ENCODE peak calls at places on chromosomes 7 and 10, in nine cellular contexts. D is GM03348; K is activated T-cell treated with anti-CD3 and anti-CD28 coated beads, Interleukin-2, amount 50 U/mL, for 72 hours; J is NCI-H2081; L is endodermal cell; N is MCF 10A; W is GM12892; T is stimulated activated CD8-positive, alpha-beta memory T cell treated with anti-CD3 and anti-CD28 coated beads, Interleukin-7, amount 100 ng/mL, for 24 hours; B is NCI-H510A treated with DMSO at 0.1 percent for 48 hours. H is an unnamed sample.

GRCh38 chr7:3000566-3000965 is 43.1 kb downstream of the CARD11 start:
- DNase-seq in D (no peak), K (no peak), J (no peak), L (no peak), N (no peak), W (no peak), T (no peak), B (no peak), H (no peak)

GRCh38 chr10:22475857-22476600 is 130.7 kb downstream of the SPAG6 start:
- DNase-seq in D (peak), K (peak), J (no peak), L (no peak), N (no peak), W (peak), T (no peak), B (no peak), H (no peak)

GRCh38 chr7:91850455-91850854 is 30.0 kb downstream of the MTERF1 start:
- DNase-seq in D (peak), K (no peak), J (no peak), L (no peak), N (peak), W (no peak), T (no peak), B (no peak), H (no peak)

GRCh38 chr10:677750-678661 is 11.5 kb downstream of the DIP2C start:
- DNase-seq in D (no peak), K (no peak), J (no peak), L (peak), N (no peak), W (no peak), T (no peak), B (no peak), H (no peak)

GRCh38 chr7:11716185-11716584 is 115.8 kb downstream of the THSD7A start:
- DNase-seq in D (no peak), K (no peak), J (peak), L (no peak), N (peak), W (no peak), T (no peak), B (no peak), H (no peak)

GRCh38 chr7:84021292-84021898 is 173.2 kb downstream of the SEMA3A start:
- DNase-seq in D (peak), K (no peak), J (no peak), L (no peak), N (no peak), W (no peak), T (no peak), B (no peak), H (no peak)

GRCh38 chr7:150435390-150436073 is 14.9 kb upstream of the GIMAP8 start:
- DNase-seq in D (no peak), K (no peak), J (no peak), L (no peak), N (no peak), W (peak), T (no peak), B (no peak), H (no peak)

GRCh38 chr10:4022473-4022872 is 237.5 kb upstream of the KLF6 start:
- DNase-seq in D (no peak), K (no peak), J (no peak), L (no peak), N (no peak), W (no peak), T (no peak), B (no peak), H (no peak)

GRCh38 chr7:128045766-128046165 is 14.5 kb upstream of the LRRC4 start:
- DNase-seq in D (peak), K (no peak), J (no peak), L (no peak), N (no peak), W (no peak), T (no peak), B (no peak), H (no peak)

GRCh38 chr10:78576276-78576675 is 492.5 kb upstream of the ZMIZ1 start:
- DNase-seq in D (no peak), K (no peak), J (no peak), L (no peak), N (no peak), W (no peak), T (no peak), B (no peak), H (no peak)

GRCh38 chr10:97481071-97481470 is 17.2 kb downstream of the MMS19 start:
- DNase-seq in D (no peak), K (no peak), J (no peak), L (no peak), N (peak), W (no peak), T (no peak), B (no peak), H (no peak)

GRCh38 chr7:38241071-38241470 is 32.4 kb downstream of the TARP start:
- DNase-seq in D (no peak), K (no peak), J (no peak), L (no peak), N (no peak), W (no peak), T (no peak), B (no peak), H (no peak)

GRCh38 chr7:140697447-140698143 is 1.1 kb downstream of the NDUFB2 start:
- DNase-seq in D (peak), K (no peak), J (no peak), L (no peak), N (no peak), W (no peak), T (no peak), B (no peak), H (no peak)

GRCh38 chr10:21993360-21994001 is 10.0 kb downstream of the DNAJC1 start:
- DNase-seq in D (peak), K (no peak), J (peak), L (no peak), N (peak), W (no peak), T (no peak), B (no peak), H (no peak)

GRCh38 chr10:60206735-60207134 is 182.9 kb downstream of the ANK3 start:
- DNase-seq in D (no peak), K (no peak), J (no peak), L (no peak), N (peak), W (no peak), T (no peak), B (no peak), H (no peak)

GRCh38 chr10:52779541-52780390 is 7.2 kb upstream of the MBL2 start:
- DNase-seq in D (peak), K (peak), J (peak), L (peak), N (peak), W (peak), T (peak), B (peak), H (peak)

GRCh38 chr10:83023647-83024046 is 1115.7 kb upstream of the GHITM start:
- DNase-seq in D (no peak), K (no peak), J (no peak), L (no peak), N (peak), W (no peak), T (no peak), B (no peak), H (no peak)

GRCh38 chr10:20858292-20859124 is 38.6 kb downstream of the NEBL start:
- DNase-seq in D (peak), K (no peak), J (peak), L (no peak), N (peak), W (no peak), T (no peak), B (peak), H (no peak)

GRCh38 chr7:50940621-50941020 is 157.9 kb upstream of the GRB10 start:
- DNase-seq in D (peak), K (no peak), J (no peak), L (no peak), N (peak), W (no peak), T (no peak), B (no peak), H (no peak)

GRCh38 chr10:127415901-127416630 is 133.0 kb upstream of the NPS start:
- DNase-seq in D (no peak), K (no peak), J (no peak), L (no peak), N (no peak), W (no peak), T (no peak), B (peak), H (no peak)

GRCh38 chr10:43061764-43062163 is 15.1 kb upstream of the RET start:
- DNase-seq in D (no peak), K (no peak), J (no peak), L (no peak), N (peak), W (no peak), T (no peak), B (no peak), H (no peak)

GRCh38 chr10:48767752-48768450 is 83.2 kb downstream of the WDFY4 start:
- DNase-seq in D (no peak), K (no peak), J (no peak), L (peak), N (no peak), W (no peak), T (no peak), B (no peak), H (no peak)

GRCh38 chr7:99447943-99448342 is 9.2 kb downstream of the CPSF4 start:
- DNase-seq in D (no peak), K (no peak), J (no peak), L (peak), N (peak), W (no peak), T (no peak), B (peak), H (no peak)

GRCh38 chr10:60943372-60944158 is 420 bp downstream of the RHOBTB1 start:
- DNase-seq in D (peak), K (peak), J (peak), L (peak), N (peak), W (no peak), T (no peak), B (peak), H (peak)

GRCh38 chr7:23072043-23072442 is 33.5 kb upstream of the KLHL7 start:
- DNase-seq in D (peak), K (no peak), J (no peak), L (no peak), N (no peak), W (no peak), T (no peak), B (no peak), H (no peak)

GRCh38 chr10:78260141-78260540 is 226.5 kb downstream of the RPS24 start:
- DNase-seq in D (no peak), K (no peak), J (no peak), L (no peak), N (no peak), W (no peak), T (no peak), B (no peak), H (no peak)

GRCh38 chr10:69696073-69696731 is 66.2 kb downstream of the FAM241B start:
- DNase-seq in D (peak), K (peak), J (no peak), L (peak), N (peak), W (no peak), T (no peak), B (peak), H (no peak)

GRCh38 chr7:122429926-122430325 is 125.4 kb upstream of the FEZF1 start:
- DNase-seq in D (no peak), K (no peak), J (no peak), L (no peak), N (no peak), W (no peak), T (no peak), B (no peak), H (no peak)

GRCh38 chr10:2572611-2573010 is 494.7 kb upstream of the PFKP start:
- DNase-seq in D (no peak), K (no peak), J (no peak), L (no peak), N (no peak), W (no peak), T (no peak), B (no peak), H (no peak)

GRCh38 chr10:69554611-69555010 is 18.6 kb downstream of the NEUROG3 start:
- DNase-seq in D (no peak), K (no peak), J (peak), L (no peak), N (no peak), W (no peak), T (no peak), B (no peak), H (no peak)

GRCh38 chr7:83065714-83066113 is 97.0 kb downstream of the PCLO start:
- DNase-seq in D (no peak), K (no peak), J (no peak), L (no peak), N (no peak), W (no peak), T (no peak), B (no peak), H (no peak)

GRCh38 chr7:64830926-64831325 is 36.7 kb downstream of the ZNF138 start:
- DNase-seq in D (no peak), K (no peak), J (no peak), L (no peak), N (no peak), W (no peak), T (no peak), B (no peak), H (no peak)

GRCh38 chr7:37089972-37090371 is 358.7 kb downstream of the ELMO1 start:
- DNase-seq in D (no peak), K (no peak), J (no peak), L (no peak), N (peak), W (no peak), T (no peak), B (no peak), H (no peak)

GRCh38 chr7:131501930-131502685 is 54.3 kb downstream of the PODXL start:
- DNase-seq in D (no peak), K (no peak), J (no peak), L (no peak), N (no peak), W (no peak), T (no peak), B (no peak), H (no peak)

GRCh38 chr10:104563051-104563450 is 78.0 kb upstream of the SORCS3 start:
- DNase-seq in D (no peak), K (no peak), J (no peak), L (peak), N (no peak), W (no peak), T (no peak), B (no peak), H (no peak)

H was measured in omental fat pad.